ENCODE peak calls at places on chromosomes 3 and 15, in nine cellular contexts. One of them, this sample, is unnamed.

GRCh38 chr3:151096697-151097096 is 11.2 kb downstream of the MED12L start:
- DNase-seq in DMS79: peak; percentile 82
- DNase-seq in NCI-H1092: no peak
- DNase-seq in HCT116: no peak
- DNase-seq in activated CD4-positive, alpha-beta T cell treated with anti-CD3 and anti-CD28 coated beads for 48 hours: no peak
- DNase-seq in RPMI7951: no peak
- DNase-seq in brain microvascular endothelial cell: no peak
- DNase-seq in skeletal muscle cell: no peak
- DNase-seq in occipital lobe: no peak
- DNase-seq in this sample: no peak

GRCh38 chr15:45268135-45268534 is 16.1 kb downstream of the SLC28A2 start:
- DNase-seq in DMS79: no peak
- DNase-seq in NCI-H1092: no peak
- DNase-seq in HCT116: no peak
- DNase-seq in activated CD4-positive, alpha-beta T cell treated with anti-CD3 and anti-CD28 coated beads for 48 hours: peak; percentile 6
- DNase-seq in RPMI7951: no peak
- DNase-seq in brain microvascular endothelial cell: no peak
- DNase-seq in skeletal muscle cell: no peak
- DNase-seq in occipital lobe: no peak
- DNase-seq in this sample: no peak

GRCh38 chr15:48946088-48946839 is 17.5 kb downstream of the SHC4 start:
- DNase-seq in DMS79: no peak
- DNase-seq in NCI-H1092: no peak
- DNase-seq in HCT116: no peak
- DNase-seq in activated CD4-positive, alpha-beta T cell treated with anti-CD3 and anti-CD28 coated beads for 48 hours: no peak
- DNase-seq in RPMI7951: peak; percentile 58
- DNase-seq in brain microvascular endothelial cell: peak; percentile 52
- DNase-seq in skeletal muscle cell: no peak
- DNase-seq in occipital lobe: no peak
- DNase-seq in this sample: peak; percentile 52

GRCh38 chr3:111976254-111976653 is 2.6 kb upstream of the ABHD10 start:
- DNase-seq in DMS79: no peak
- DNase-seq in NCI-H1092: no peak
- DNase-seq in HCT116: no peak
- DNase-seq in activated CD4-positive, alpha-beta T cell treated with anti-CD3 and anti-CD28 coated beads for 48 hours: no peak
- DNase-seq in RPMI7951: no peak
- DNase-seq in brain microvascular endothelial cell: no peak
- DNase-seq in skeletal muscle cell: no peak
- DNase-seq in occipital lobe: no peak
- DNase-seq in this sample: no peak

GRCh38 chr15:64141798-64142512 is 9.6 kb upstream of the SNX22 start:
- DNase-seq in DMS79: no peak
- DNase-seq in NCI-H1092: no peak
- DNase-seq in HCT116: no peak
- DNase-seq in activated CD4-positive, alpha-beta T cell treated with anti-CD3 and anti-CD28 coated beads for 48 hours: no peak
- DNase-seq in RPMI7951: no peak
- DNase-seq in brain microvascular endothelial cell: no peak
- DNase-seq in skeletal muscle cell: no peak
- DNase-seq in occipital lobe: no peak
- DNase-seq in this sample: no peak

GRCh38 chr3:137770821-137771399 is 6.8 kb downstream of the SOX14 start:
- DNase-seq in DMS79: no peak
- DNase-seq in NCI-H1092: no peak
- DNase-seq in HCT116: no peak
- DNase-seq in activated CD4-positive, alpha-beta T cell treated with anti-CD3 and anti-CD28 coated beads for 48 hours: peak; percentile 25
- DNase-seq in RPMI7951: no peak
- DNase-seq in brain microvascular endothelial cell: no peak
- DNase-seq in skeletal muscle cell: no peak
- DNase-seq in occipital lobe: no peak
- DNase-seq in this sample: no peak

GRCh38 chr3:148697311-148698189 is at the start of gene AGTR1:
- DNase-seq in DMS79: no peak
- DNase-seq in NCI-H1092: no peak
- DNase-seq in HCT116: no peak
- DNase-seq in activated CD4-positive, alpha-beta T cell treated with anti-CD3 and anti-CD28 coated beads for 48 hours: no peak
- DNase-seq in RPMI7951: peak; percentile 3
- DNase-seq in brain microvascular endothelial cell: peak; percentile 69
- DNase-seq in skeletal muscle cell: no peak
- DNase-seq in occipital lobe: no peak
- DNase-seq in this sample: peak; percentile 69

GRCh38 chr3:10935028-10935427 is 57.5 kb upstream of the SLC6A1 start:
- DNase-seq in DMS79: no peak
- DNase-seq in NCI-H1092: no peak
- DNase-seq in HCT116: no peak
- DNase-seq in activated CD4-positive, alpha-beta T cell treated with anti-CD3 and anti-CD28 coated beads for 48 hours: no peak
- DNase-seq in RPMI7951: no peak
- DNase-seq in brain microvascular endothelial cell: no peak
- DNase-seq in skeletal muscle cell: no peak
- DNase-seq in occipital lobe: no peak
- DNase-seq in this sample: no peak

GRCh38 chr3:179734497-179735281 is 81.8 kb downstream of the USP13 start:
- DNase-seq in DMS79: no peak
- DNase-seq in NCI-H1092: no peak
- DNase-seq in HCT116: no peak
- DNase-seq in activated CD4-positive, alpha-beta T cell treated with anti-CD3 and anti-CD28 coated beads for 48 hours: no peak
- DNase-seq in RPMI7951: no peak
- DNase-seq in brain microvascular endothelial cell: no peak
- DNase-seq in skeletal muscle cell: no peak
- DNase-seq in occipital lobe: no peak
- DNase-seq in this sample: no peak

GRCh38 chr3:66490214-66490613 is 10.6 kb downstream of the LRIG1 start:
- DNase-seq in DMS79: no peak
- DNase-seq in NCI-H1092: no peak
- DNase-seq in HCT116: no peak
- DNase-seq in activated CD4-positive, alpha-beta T cell treated with anti-CD3 and anti-CD28 coated beads for 48 hours: peak; percentile 37
- DNase-seq in RPMI7951: peak; percentile 47
- DNase-seq in brain microvascular endothelial cell: no peak
- DNase-seq in skeletal muscle cell: no peak
- DNase-seq in occipital lobe: no peak
- DNase-seq in this sample: no peak

GRCh38 chr15:80105193-80105984 is 45.9 kb downstream of the ZFAND6 start:
- DNase-seq in DMS79: no peak
- DNase-seq in NCI-H1092: no peak
- DNase-seq in HCT116: no peak
- DNase-seq in activated CD4-positive, alpha-beta T cell treated with anti-CD3 and anti-CD28 coated beads for 48 hours: no peak
- DNase-seq in RPMI7951: peak; percentile 49
- DNase-seq in brain microvascular endothelial cell: no peak
- DNase-seq in skeletal muscle cell: peak; percentile 9
- DNase-seq in occipital lobe: no peak
- DNase-seq in this sample: no peak

GRCh38 chr3:45664558-45664957 is 24.6 kb upstream of the SACM1L start:
- DNase-seq in DMS79: no peak
- DNase-seq in NCI-H1092: no peak
- DNase-seq in HCT116: no peak
- DNase-seq in activated CD4-positive, alpha-beta T cell treated with anti-CD3 and anti-CD28 coated beads for 48 hours: peak; percentile 80
- DNase-seq in RPMI7951: no peak
- DNase-seq in brain microvascular endothelial cell: no peak
- DNase-seq in skeletal muscle cell: no peak
- DNase-seq in occipital lobe: no peak
- DNase-seq in this sample: peak; percentile 69

GRCh38 chr3:65605876-65606432 is 432.8 kb downstream of the MAGI1 start:
- DNase-seq in DMS79: no peak
- DNase-seq in NCI-H1092: no peak
- DNase-seq in HCT116: no peak
- DNase-seq in activated CD4-positive, alpha-beta T cell treated with anti-CD3 and anti-CD28 coated beads for 48 hours: no peak
- DNase-seq in RPMI7951: peak; percentile 22
- DNase-seq in brain microvascular endothelial cell: no peak
- DNase-seq in skeletal muscle cell: no peak
- DNase-seq in occipital lobe: no peak
- DNase-seq in this sample: no peak

GRCh38 chr3:32781211-32781968 is 36.4 kb upstream of the TRIM71 start:
- DNase-seq in DMS79: no peak
- DNase-seq in NCI-H1092: peak; percentile 46
- DNase-seq in HCT116: peak; percentile 83
- DNase-seq in activated CD4-positive, alpha-beta T cell treated with anti-CD3 and anti-CD28 coated beads for 48 hours: peak; percentile 80
- DNase-seq in RPMI7951: peak; percentile 80
- DNase-seq in brain microvascular endothelial cell: peak; percentile 54
- DNase-seq in skeletal muscle cell: peak; percentile 28
- DNase-seq in occipital lobe: peak; percentile 45
- DNase-seq in this sample: peak; percentile 83